ENCODE peak calls at places on chromosomes 6 and 20, in six cellular contexts. P is psoas muscle, K is heart left ventricle, R is astrocyte of the cerebellum, M is adrenal gland, G is upper lobe of right lung. X is an unnamed sample.

GRCh38 chr6:17450825-17451224 is 57.4 kb downstream of the CAP2 start:
- DNase-seq in R (no peak), M (no peak), P (no peak), G (no peak), K (no peak), X (no peak)

GRCh38 chr6:105799051-105799450 is 287.1 kb upstream of the PRDM1 start:
- DNase-seq in R (no peak), G (no peak), K (no peak), M (no peak), P (peak), X (no peak)

GRCh38 chr20:36932476-36933426 is 18.8 kb downstream of the SAMHD1 start:
- DNase-seq in P (no peak), G (peak), R (no peak), M (no peak), K (no peak), X (no peak)

GRCh38 chr6:30555428-30556005 is 772 bp downstream of the GNL1 start:
- DNase-seq in K (peak), R (no peak), M (peak), P (peak), G (peak), X (no peak)

GRCh38 chr6:136792066-136792944 is at the start of gene MAP3K5:
- DNase-seq in P (peak), M (peak), K (peak), R (no peak), G (peak), X (no peak)

GRCh38 chr6:34593741-34594140 is 37.6 kb upstream of the SPDEF start:
- DNase-seq in G (no peak), P (no peak), K (no peak), R (no peak), M (no peak), X (no peak)

GRCh38 chr6:101779051-101779844 is 385.7 kb downstream of the GRIK2 start:
- DNase-seq in R (no peak), K (no peak), G (no peak), P (no peak), M (no peak), X (no peak)

GRCh38 chr20:58888103-58888502 is 35.6 kb downstream of the GNAS start:
- DNase-seq in P (no peak), M (no peak), G (no peak), R (no peak), K (no peak), X (no peak)

GRCh38 chr6:85911067-85911466 is 268.4 kb upstream of the SYNCRIP start:
- DNase-seq in R (no peak), M (no peak), K (no peak), G (no peak), P (no peak), X (no peak)

GRCh38 chr20:38196592-38196991 is 31.5 kb upstream of the TGM2 start:
- DNase-seq in R (no peak), M (no peak), K (peak), G (peak), P (peak), X (no peak)

GRCh38 chr6:85726206-85726605 is 83.5 kb upstream of the SYNCRIP start:
- DNase-seq in M (no peak), R (no peak), G (no peak), P (no peak), K (no peak), X (no peak)

GRCh38 chr20:2873747-2874041 is 413 bp downstream of the PTPRA start:
- DNase-seq in K (no peak), R (no peak), M (peak), P (no peak), G (peak), X (no peak)

GRCh38 chr6:47724300-47724699 is 25.9 kb downstream of the ADGRF4 start:
- DNase-seq in G (no peak), M (no peak), K (no peak), P (no peak), R (no peak), X (no peak)

GRCh38 chr6:101429845-101430244 is 36.3 kb downstream of the GRIK2 start:
- DNase-seq in M (no peak), K (no peak), P (no peak), R (no peak), G (no peak), X (no peak)

GRCh38 chr6:150196942-150197745 is 54.3 kb downstream of the PPP1R14C start:
- DNase-seq in M (no peak), P (no peak), K (no peak), G (no peak), R (no peak), X (no peak)

GRCh38 chr6:43125555-43125954 is 45.5 kb upstream of the SRF start:
- DNase-seq in P (no peak), M (no peak), G (no peak), R (no peak), K (no peak), X (no peak)

GRCh38 chr6:138645976-138646640 is 127.5 kb upstream of the CCDC28A start:
- DNase-seq in M (no peak), G (no peak), R (no peak), K (no peak), P (no peak), X (no peak)

GRCh38 chr20:20679306-20679705 is 33.1 kb downstream of the RALGAPA2 start:
- DNase-seq in R (no peak), G (no peak), K (no peak), P (no peak), M (no peak), X (no peak)

GRCh38 chr6:110352603-110353303 is 5.4 kb downstream of the METTL24 start:
- DNase-seq in K (no peak), R (no peak), P (no peak), M (no peak), G (no peak), X (no peak)

GRCh38 chr6:12748815-12749521 is 32.4 kb downstream of the PHACTR1 start:
- DNase-seq in P (no peak), M (no peak), R (no peak), G (peak), K (no peak), X (no peak)

GRCh38 chr6:136094812-136095211 is 155.3 kb downstream of the MTFR2 start:
- DNase-seq in P (no peak), M (no peak), K (no peak), G (no peak), R (no peak), X (no peak)

GRCh38 chr20:17995967-17996819 is 27.4 kb downstream of the MGME1 start:
- DNase-seq in P (no peak), M (peak), K (no peak), R (peak), G (no peak), X (no peak)

GRCh38 chr6:34359438-34360158 is 32.9 kb downstream of the NUDT3 start:
- DNase-seq in G (no peak), K (no peak), M (no peak), P (no peak), R (no peak), X (no peak)

GRCh38 chr20:25100914-25101313 is 19.0 kb upstream of the VSX1 start:
- DNase-seq in M (no peak), R (no peak), G (no peak), K (no peak), P (no peak), X (no peak)

GRCh38 chr6:42771741-42772100 is 10.1 kb upstream of the BICRAL start:
- DNase-seq in R (no peak), K (no peak), P (no peak), G (no peak), M (no peak), X (no peak)

GRCh38 chr20:34075647-34076046 is 36.4 kb downstream of the EIF2S2 start:
- DNase-seq in G (no peak), M (no peak), K (no peak), R (no peak), P (no peak), X (no peak)

GRCh38 chr6:3748208-3748701 is 3.3 kb downstream of the PXDC1 start:
- DNase-seq in G (no peak), K (peak), P (peak), M (peak), R (no peak), X (no peak)

GRCh38 chr20:10970109-10970508 is 296.3 kb upstream of the JAG1 start:
- DNase-seq in R (no peak), M (no peak), K (no peak), P (no peak), G (no peak), X (no peak)

GRCh38 chr20:10971096-10971495 is 297.3 kb upstream of the JAG1 start:
- DNase-seq in R (no peak), K (no peak), M (no peak), G (no peak), P (no peak), X (no peak)

GRCh38 chr20:10978019-10978702 is 304.4 kb upstream of the JAG1 start:
- DNase-seq in G (no peak), K (no peak), M (no peak), P (no peak), R (no peak), X (no peak)

GRCh38 chr20:10972219-10972860 is 298.5 kb upstream of the JAG1 start:
- DNase-seq in G (no peak), P (no peak), M (no peak), K (no peak), R (no peak), X (no peak)
- TF ChIP-seq CTCF in G (no peak), P (no peak), M (no peak), K (no peak), R (no peak), X (no peak)

GRCh38 chr20:45368221-45368980 is 5.4 kb downstream of the SYS1 start:
- DNase-seq in M (no peak), G (no peak), P (no peak), R (no peak), K (no peak), X (no peak)
- H3K4me3 ChIP-seq in M (no peak), G (no peak), P (no peak), R (no peak), K (no peak), X (no peak)

DNA sequence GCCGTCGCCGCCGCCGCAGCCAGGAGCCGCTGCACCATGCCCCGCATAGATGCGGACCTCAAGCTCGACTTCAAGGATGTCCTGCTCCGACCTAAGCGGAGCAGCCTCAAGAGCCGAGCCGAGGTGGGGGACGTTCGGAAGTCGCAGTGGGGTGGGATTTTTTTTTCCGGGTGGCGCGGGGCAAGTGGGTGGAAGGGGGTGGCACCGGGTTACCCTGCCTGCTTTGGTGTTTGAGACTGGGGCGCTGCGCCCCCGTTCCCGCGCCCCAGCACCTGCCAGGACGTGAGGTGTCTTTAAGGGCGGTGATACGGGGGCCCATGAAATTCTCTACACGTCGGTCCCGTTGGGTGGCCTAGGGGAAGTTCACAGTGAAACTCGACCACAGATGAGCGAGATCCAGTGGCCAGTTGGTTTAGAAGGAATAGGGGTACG is 287 bp downstream of the GMPR start:
- DNase-seq in R (no peak), M (no peak), P (peak), K (no peak), G (no peak), X (no peak)
- TF ChIP-seq CTCF in R (no peak), M (no peak), P (peak), K (peak), G (no peak), X (no peak)

DNA sequence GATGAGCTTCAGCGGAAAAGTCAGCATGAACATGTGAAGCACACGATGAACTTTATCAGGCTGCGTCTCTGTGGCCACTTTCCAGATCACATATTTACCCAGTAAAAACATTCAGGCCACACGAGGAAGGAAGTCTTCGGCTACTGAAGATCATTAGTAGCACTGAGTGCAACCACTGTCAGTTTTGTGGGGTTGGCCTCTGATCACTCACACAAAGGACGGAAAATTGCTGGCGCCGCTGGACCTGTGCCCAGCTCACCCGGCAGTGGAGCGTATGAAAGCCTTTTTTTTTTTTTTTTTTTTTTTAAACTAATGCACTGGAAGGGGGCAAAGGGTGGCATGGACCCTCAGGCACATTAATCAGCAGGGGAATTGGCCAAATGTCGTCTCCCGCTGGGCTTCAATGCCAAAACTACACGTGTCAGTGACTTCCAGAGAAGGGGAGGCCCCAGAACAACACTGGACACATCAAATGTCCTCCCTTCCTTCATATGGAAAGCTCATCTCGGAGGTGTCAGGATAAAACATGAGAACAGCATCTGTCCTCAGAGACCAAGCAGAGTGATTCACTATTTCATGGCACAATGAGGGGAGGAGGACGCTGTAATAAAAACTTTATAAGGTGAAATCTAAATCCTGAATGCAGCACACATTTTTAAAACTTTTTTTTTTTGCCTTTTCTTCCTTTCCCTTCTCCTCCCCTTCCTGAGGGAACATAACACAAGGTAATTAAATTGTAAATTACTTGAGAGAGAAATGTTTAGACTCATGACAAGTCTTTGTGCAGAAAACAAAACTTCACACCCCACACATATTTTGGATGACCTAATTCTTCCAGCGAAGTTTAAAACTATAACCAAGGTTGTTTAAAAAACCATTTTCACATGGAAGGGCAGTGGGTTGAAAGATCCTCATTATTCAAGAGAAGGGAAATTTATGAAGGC is 223.4 kb downstream of the FOXC1 start:
- DNase-seq in G (no peak), M (peak), K (peak), P (peak), R (peak), X (no peak)
- H3K4me3 ChIP-seq in G (peak), M (no peak), K (no peak), P (peak), R (no peak), X (peak)

DNA sequence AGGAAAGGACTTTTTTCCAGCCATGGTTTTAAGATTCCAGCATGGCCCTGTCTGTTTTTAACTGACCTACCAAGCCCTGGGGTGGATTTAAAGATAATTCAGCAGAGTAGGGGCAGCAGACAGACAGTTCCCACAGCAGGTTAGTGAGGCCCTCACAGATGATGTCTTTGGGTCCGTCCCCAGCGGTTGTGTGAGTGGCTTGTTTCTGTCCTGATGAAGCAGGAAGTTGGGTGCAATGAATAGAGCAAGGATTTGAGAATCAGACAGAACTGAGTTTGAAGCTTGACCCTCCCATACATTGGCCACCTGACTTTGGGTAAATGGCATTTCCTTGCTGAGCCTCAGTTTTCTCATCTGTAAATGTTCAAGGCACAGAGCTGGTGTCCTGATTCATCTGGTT is 77.0 kb upstream of the MAFB start:
- DNase-seq in G (no peak), K (no peak), P (no peak), M (no peak), R (no peak), X (no peak)
- TF ChIP-seq CTCF in G (no peak), K (no peak), P (no peak), M (no peak), R (no peak), X (no peak)

GRCh38 chr6:81262656-81263055 is 489.8 kb downstream of the TENT5A start:
- DNase-seq in R (no peak), M (no peak), G (no peak), K (no peak), P (no peak), X (no peak)

GRCh38 chr6:81263531-81264168 is 488.8 kb downstream of the TENT5A start:
- DNase-seq in R (no peak), G (no peak), P (no peak), M (no peak), K (no peak), X (no peak)

DNA sequence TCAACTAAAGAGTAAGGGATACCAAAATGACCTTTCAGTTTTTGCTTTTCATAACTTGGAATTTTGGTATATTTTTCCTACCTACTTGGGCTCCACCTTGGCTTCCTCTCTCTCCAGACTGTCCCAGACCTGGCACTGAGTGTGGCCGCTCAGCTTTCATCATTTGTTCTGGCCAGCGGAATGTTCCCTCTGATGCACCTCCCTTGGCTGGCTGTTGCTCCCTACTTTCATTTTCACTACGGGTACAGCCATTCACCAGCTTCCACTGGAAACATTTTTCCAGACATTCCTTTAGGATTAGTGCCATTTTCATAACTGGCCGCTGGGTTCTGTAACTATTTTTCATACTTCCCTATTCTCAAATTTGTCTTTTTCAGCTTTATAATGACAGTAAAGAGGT is 487.4 kb downstream of the TENT5A start:
- DNase-seq in P (peak), R (no peak), M (no peak), K (peak), G (no peak), X (no peak)
- H3K4me3 ChIP-seq in P (peak), R (no peak), M (no peak), K (no peak), G (peak), X (no peak)

X was measured in epithelial cell of proximal tubule.